ENCODE peak calls at places on chromosomes 5 and 9, in six cellular contexts. F is GM23338, X is spleen, P is transverse colon, Y is sigmoid colon, R is HepG2. J is an unnamed sample.

GRCh38 chr5:20340123-20340522 is 352.1 kb upstream of the CDH18 start:
- DNase-seq in F (no peak), X (no peak), P (no peak), Y (no peak), R (no peak), J (no peak)

GRCh38 chr5:15835514-15835913 is 335.5 kb downstream of the FBXL7 start:
- DNase-seq in X (no peak), F (no peak), P (no peak), Y (no peak), R (no peak), J (no peak)

GRCh38 chr5:19241690-19242089 is 746.3 kb downstream of the CDH18 start:
- DNase-seq in X (no peak), P (no peak), R (no peak), Y (no peak), F (no peak), J (no peak)

GRCh38 chr5:79811081-79811480 is 121.4 kb downstream of the CMYA5 start:
- DNase-seq in R (no peak), F (no peak), Y (no peak), X (no peak), P (no peak), J (no peak)

GRCh38 chr5:169223595-169223953 is 77.4 kb downstream of the SLIT3 start:
- DNase-seq in P (no peak), R (no peak), F (no peak), Y (no peak), X (no peak), J (no peak)

GRCh38 chr5:1441166-1441865 is 3.9 kb downstream of the SLC6A3 start:
- DNase-seq in P (no peak), F (no peak), Y (no peak), X (no peak), R (no peak), J (no peak)

GRCh38 chr9:73370053-73370452 is 218.4 kb downstream of the ANXA1 start:
- DNase-seq in P (no peak), Y (no peak), F (no peak), R (no peak), X (no peak), J (no peak)

GRCh38 chr9:93467462-93467861 is 14.1 kb upstream of the FAM120AOS start:
- DNase-seq in Y (no peak), F (no peak), P (peak; percentile 63), R (no peak), X (no peak), J (no peak)

GRCh38 chr9:110078626-110079025 is 129.3 kb downstream of the C9orf152 start:
- DNase-seq in P (no peak), Y (no peak), F (no peak), R (no peak), X (no peak), J (no peak)

GRCh38 chr9:127915325-127915752 is 1.5 kb downstream of the ST6GALNAC4 start:
- DNase-seq in Y (no peak), F (no peak), P (peak; percentile 68), R (no peak), X (no peak), J (no peak)

DNA sequence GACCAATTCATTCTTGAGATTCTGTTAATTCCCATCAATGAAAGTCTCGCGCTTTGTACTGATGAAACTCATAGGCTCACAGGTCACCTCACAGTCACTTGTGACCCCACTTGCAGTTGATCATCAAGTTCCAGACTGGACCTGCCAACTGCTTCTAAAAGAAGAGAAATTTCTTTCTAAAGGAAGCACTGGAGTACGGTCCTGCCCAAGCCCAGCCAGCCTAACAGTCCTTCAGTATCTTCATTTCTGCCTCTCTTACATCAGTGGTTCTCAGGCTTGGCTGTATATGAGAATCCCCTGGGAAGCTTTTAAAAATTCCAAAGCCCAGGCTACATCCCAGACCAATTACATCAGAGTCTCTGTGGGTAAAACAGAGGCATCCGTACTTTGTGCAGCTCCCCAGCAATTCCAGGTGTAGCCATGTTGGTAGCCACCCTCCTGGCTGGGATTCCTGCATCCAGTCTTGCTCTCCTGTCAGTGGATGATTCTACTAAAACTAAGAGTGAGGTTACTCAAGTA is 282.1 kb downstream of the NFIB start:
- DNase-seq in P (no peak), Y (no peak), X (no peak), F (no peak), R (no peak), J (no peak)
- H3K27ac ChIP-seq in P (peak overlapping the region; percentile 73), Y (no peak overlapping the region), X (no peak overlapping the region), F (no peak overlapping the region), R (no peak overlapping the region), J (no peak overlapping the region)

DNA sequence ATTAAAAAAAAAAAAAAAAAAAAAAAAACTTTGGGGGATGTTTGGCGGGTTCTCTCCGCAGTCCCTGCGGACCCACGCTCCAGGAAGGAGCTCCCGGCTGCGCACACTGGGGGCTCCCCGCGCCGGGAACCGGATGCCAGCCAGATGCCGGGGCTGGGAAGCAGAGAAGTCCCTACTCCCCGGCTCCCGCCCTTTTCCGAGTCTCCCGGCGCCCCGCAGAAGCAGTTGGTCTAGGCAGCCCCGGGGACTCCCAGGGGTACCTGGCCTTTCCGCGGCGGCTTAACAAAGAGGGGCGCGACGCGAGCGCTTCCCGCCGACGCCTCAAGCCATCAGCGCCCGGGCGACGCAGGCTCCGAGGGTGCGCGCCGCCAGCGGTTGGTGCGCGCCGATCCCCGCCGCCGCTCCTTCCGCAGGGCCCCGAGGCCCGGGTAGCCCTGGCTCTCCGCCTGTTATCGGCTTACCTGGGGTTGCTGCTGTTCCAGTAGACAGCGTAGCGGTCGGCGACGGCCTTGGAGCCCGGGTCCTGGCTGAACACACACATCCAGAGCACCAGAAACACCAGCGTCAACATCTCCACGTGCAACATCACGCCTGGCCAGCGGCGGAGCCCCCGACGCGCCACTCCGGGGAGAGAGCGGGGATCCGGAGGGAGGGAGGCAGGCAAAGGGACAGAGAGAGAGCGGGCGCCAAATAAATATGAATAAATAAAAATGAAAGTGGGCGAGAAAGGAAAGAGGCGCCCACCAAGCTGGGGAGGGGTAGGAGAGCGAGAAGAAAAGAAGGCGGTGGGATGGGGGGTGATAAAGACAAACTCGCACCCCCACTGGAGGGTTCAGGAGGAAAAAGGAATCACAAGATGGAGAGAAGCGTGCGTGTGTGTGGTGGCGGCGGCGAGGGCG is 460 bp downstream of the EFNA5 start:
- DNase-seq in X (peak; percentile 71), F (peak; percentile 71), R (no peak), P (peak; percentile 27), Y (peak; percentile 71), J (no peak)
- TF ChIP-seq POLR2AphosphoS5 in X (no peak), F (no peak), R (no peak), P (no peak), Y (no peak), J (no peak)

DNA sequence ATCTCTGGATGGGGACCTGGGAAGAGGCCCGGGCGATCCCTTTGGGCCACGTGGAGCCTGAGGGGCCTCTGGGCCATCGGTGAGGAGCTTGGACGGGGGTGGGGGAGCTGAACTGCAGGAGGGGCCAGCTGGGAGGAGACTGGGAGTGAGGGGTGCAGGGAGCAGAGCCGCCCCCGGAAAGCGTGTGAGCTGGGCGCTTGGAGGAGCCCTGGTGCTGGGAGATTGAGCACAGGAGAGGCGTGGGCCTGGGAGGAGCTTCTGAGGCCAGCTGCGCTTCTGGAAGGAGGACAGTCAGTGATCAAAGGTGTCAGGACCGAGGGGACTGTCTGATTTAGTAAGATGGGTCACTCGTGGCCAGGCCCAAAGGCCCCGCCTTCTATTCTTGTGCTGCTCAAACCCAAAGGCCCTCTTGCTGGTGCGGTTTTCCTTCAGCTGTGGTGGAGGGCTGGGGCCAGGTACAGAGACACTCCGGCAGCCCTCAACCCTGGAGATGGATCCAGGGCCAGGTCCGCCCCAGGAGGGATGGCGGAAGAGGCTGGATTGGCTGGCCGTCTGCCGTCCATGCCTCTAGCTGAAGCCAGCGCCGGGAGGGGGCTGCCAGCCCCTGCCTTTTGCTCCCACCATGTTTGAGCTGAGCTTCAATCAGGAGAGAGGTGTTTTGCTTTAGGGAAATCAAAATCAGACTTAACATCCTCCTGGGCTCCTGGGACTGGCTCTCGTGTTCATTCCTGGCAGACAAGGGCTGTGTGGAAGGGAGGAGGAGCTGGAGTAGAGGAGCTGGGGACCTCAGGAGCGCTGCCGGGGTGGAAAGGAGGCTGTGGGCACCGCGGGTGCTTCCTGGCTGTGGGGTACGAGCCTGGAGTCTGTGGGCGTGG is 21.6 kb downstream of the NCS1 start:
- DNase-seq in F (peak; percentile 34), P (no peak), R (no peak), X (no peak), Y (no peak), J (no peak)
- H3K27ac ChIP-seq in F (peak overlapping the region; percentile 59), P (peak overlapping the region; percentile 85), R (no peak overlapping the region), X (no peak overlapping the region), Y (peak overlapping the region; percentile 99), J (peak overlapping the region; percentile 40)

GRCh38 chr5:178199581-178200434 is 4.5 kb upstream of the HNRNPAB start:
- DNase-seq in R (no peak), X (no peak), Y (peak; percentile 28), F (no peak), P (no peak), J (no peak)
- TF ChIP-seq POLR2AphosphoS5 in R (no peak), X (no peak), Y (no peak), F (no peak), P (no peak), J (no peak)

GRCh38 chr5:34487202-34487879 is 168.8 kb upstream of the RAI14 start:
- DNase-seq in F (no peak), X (no peak), R (peak; percentile 95), P (no peak), Y (no peak), J (no peak)
- H3K27ac ChIP-seq in F (no peak overlapping the region), X (no peak overlapping the region), R (peak overlapping the region; percentile 85), P (peak overlapping the region; percentile 56), Y (peak overlapping the region; percentile 61), J (peak overlapping the region; percentile 26)

DNA sequence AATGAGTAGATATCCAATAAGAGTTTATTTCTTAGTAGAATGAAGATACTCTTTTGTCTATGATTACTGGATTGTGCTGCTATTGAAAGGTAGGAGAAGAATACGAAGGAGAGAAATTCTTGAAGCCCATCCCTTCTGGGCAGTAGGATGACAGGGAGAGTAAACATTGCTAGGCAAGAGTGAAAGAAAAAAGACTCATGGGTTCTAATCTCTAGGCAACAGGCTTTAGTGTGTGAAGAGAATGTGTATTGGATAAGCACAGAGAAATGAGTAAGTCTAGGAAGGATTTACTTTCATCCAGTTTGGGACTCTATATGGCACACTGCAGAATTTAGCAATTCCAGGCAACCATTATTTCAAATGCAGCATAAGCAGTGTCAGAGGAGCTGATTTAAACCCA is 216.0 kb downstream of the GABRG2 start:
- DNase-seq in F (no peak), Y (no peak), R (no peak), P (no peak), X (no peak), J (no peak)
- TF ChIP-seq POLR2AphosphoS5 in F (no peak), Y (no peak), R (no peak), P (no peak), X (no peak), J (no peak)

GRCh38 chr9:35636135-35636876 is 14.4 kb downstream of the SIT1 start:
- DNase-seq in X (no peak), F (no peak), P (no peak), Y (peak; percentile 41), R (no peak), J (no peak)

DNA sequence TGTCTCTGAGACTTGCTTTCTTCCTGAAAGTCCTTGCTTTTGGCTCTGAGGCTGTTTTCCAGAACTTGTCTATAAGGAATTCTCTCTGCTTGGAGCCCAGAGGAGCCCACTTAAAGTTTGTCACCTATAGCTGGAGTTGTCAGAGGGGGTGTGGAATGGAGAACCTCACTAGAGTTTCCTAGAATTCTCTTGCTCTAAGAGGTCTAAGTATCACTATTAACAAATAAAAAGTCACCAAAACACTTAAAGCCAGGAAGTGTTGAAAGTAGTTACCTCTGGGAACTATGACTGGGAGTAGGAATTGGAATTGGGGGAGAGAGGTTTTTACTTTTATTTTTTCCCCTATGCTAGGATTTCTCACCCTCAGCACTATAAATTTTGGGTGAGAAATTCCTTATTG is 15.0 kb downstream of the SIT1 start:
- DNase-seq in Y (no peak), R (no peak), F (no peak), P (no peak), X (no peak), J (no peak)
- H3K27ac ChIP-seq in Y (no peak overlapping the region), R (no peak overlapping the region), F (no peak overlapping the region), P (peak overlapping the region; percentile 28), X (peak overlapping the region; percentile 95), J (no peak overlapping the region)

J was measured in vagina.